ENCODE peak calls at places on chromosomes 6 and 20, in eight cellular contexts. One of them, this sample, is unnamed.

GRCh38 chr6:90135672-90136071 is 161.0 kb downstream of the BACH2 start:
- DNase-seq in Peyer's patch: no peak
- DNase-seq in adrenal gland: no peak
- DNase-seq in psoas muscle: no peak
- DNase-seq in neural progenitor cell: no peak
- DNase-seq in H9: no peak
- DNase-seq in testis: no peak
- DNase-seq in SK-N-SH: no peak
- DNase-seq in this sample: no peak

GRCh38 chr20:845226-845868 is 11.8 kb downstream of the FAM110A start:
- DNase-seq in Peyer's patch: no peak
- DNase-seq in adrenal gland: no peak
- DNase-seq in psoas muscle: no peak
- DNase-seq in neural progenitor cell: peak; percentile 31
- DNase-seq in H9: no peak
- DNase-seq in testis: no peak
- DNase-seq in SK-N-SH: no peak
- DNase-seq in this sample: no peak

GRCh38 chr6:31140643-31141042 is 1.8 kb upstream of the PSORS1C2 start:
- DNase-seq in Peyer's patch: no peak
- DNase-seq in adrenal gland: no peak
- DNase-seq in psoas muscle: peak; percentile 33
- DNase-seq in neural progenitor cell: no peak
- DNase-seq in H9: no peak
- DNase-seq in testis: no peak
- DNase-seq in SK-N-SH: no peak
- DNase-seq in this sample: no peak

GRCh38 chr6:89954721-89955148 is 60.5 kb downstream of the GJA10 start:
- DNase-seq in Peyer's patch: no peak
- DNase-seq in adrenal gland: no peak
- DNase-seq in psoas muscle: no peak
- DNase-seq in neural progenitor cell: no peak
- DNase-seq in H9: no peak
- DNase-seq in testis: no peak
- DNase-seq in SK-N-SH: no peak
- DNase-seq in this sample: no peak

GRCh38 chr20:46755483-46756417 is 46.3 kb downstream of the SLC2A10 start:
- DNase-seq in Peyer's patch: no peak
- DNase-seq in adrenal gland: no peak
- DNase-seq in psoas muscle: no peak
- DNase-seq in neural progenitor cell: no peak
- DNase-seq in H9: no peak
- DNase-seq in testis: no peak
- DNase-seq in SK-N-SH: no peak
- DNase-seq in this sample: no peak

GRCh38 chr20:2005359-2005758 is 11.5 kb upstream of the PDYN start:
- DNase-seq in Peyer's patch: no peak
- DNase-seq in adrenal gland: no peak
- DNase-seq in psoas muscle: no peak
- DNase-seq in neural progenitor cell: no peak
- DNase-seq in H9: peak; percentile 13
- DNase-seq in testis: no peak
- DNase-seq in SK-N-SH: no peak
- DNase-seq in this sample: no peak

GRCh38 chr20:58065508-58066361 is 162.7 kb downstream of the ANKRD60 start:
- DNase-seq in Peyer's patch: no peak
- DNase-seq in adrenal gland: no peak
- DNase-seq in psoas muscle: no peak
- DNase-seq in neural progenitor cell: no peak
- DNase-seq in H9: no peak
- DNase-seq in testis: no peak
- DNase-seq in SK-N-SH: no peak
- DNase-seq in this sample: no peak

GRCh38 chr6:3825851-3826581 is 23.2 kb upstream of the FAM50B start:
- DNase-seq in Peyer's patch: no peak
- DNase-seq in adrenal gland: peak; percentile 84
- DNase-seq in psoas muscle: peak; percentile 94
- DNase-seq in neural progenitor cell: no peak
- DNase-seq in H9: no peak
- DNase-seq in testis: peak; percentile 73
- DNase-seq in SK-N-SH: peak; percentile 72
- DNase-seq in this sample: no peak

GRCh38 chr6:113558966-113559365 is 298.2 kb upstream of the MARCKS start:
- DNase-seq in Peyer's patch: no peak
- DNase-seq in adrenal gland: no peak
- DNase-seq in psoas muscle: no peak
- DNase-seq in neural progenitor cell: no peak
- DNase-seq in H9: no peak
- DNase-seq in testis: no peak
- DNase-seq in SK-N-SH: no peak
- DNase-seq in this sample: no peak

GRCh38 chr20:36932476-36933426 is 18.8 kb downstream of the SAMHD1 start:
- DNase-seq in Peyer's patch: no peak
- DNase-seq in adrenal gland: no peak
- DNase-seq in psoas muscle: no peak
- DNase-seq in neural progenitor cell: no peak
- DNase-seq in H9: no peak
- DNase-seq in testis: peak; percentile 11
- DNase-seq in SK-N-SH: no peak
- DNase-seq in this sample: no peak

GRCh38 chr6:149074832-149075258 is 242.7 kb upstream of the TAB2 start:
- DNase-seq in Peyer's patch: no peak
- DNase-seq in adrenal gland: no peak
- DNase-seq in psoas muscle: no peak
- DNase-seq in neural progenitor cell: no peak
- DNase-seq in H9: no peak
- DNase-seq in testis: no peak
- DNase-seq in SK-N-SH: no peak
- DNase-seq in this sample: no peak

GRCh38 chr6:71420693-71421328 is 132.2 kb downstream of the OGFRL1 start:
- DNase-seq in Peyer's patch: peak; percentile 66
- DNase-seq in adrenal gland: peak; percentile 94
- DNase-seq in psoas muscle: peak; percentile 97
- DNase-seq in neural progenitor cell: peak; percentile 95
- DNase-seq in H9: peak; percentile 97
- DNase-seq in testis: peak; percentile 98
- DNase-seq in SK-N-SH: peak; percentile 92
- DNase-seq in this sample: peak; percentile 95

GRCh38 chr6:158853072-158853871 is 34.1 kb upstream of the EZR start:
- DNase-seq in Peyer's patch: peak; percentile 89
- DNase-seq in adrenal gland: peak; percentile 43
- DNase-seq in psoas muscle: no peak
- DNase-seq in neural progenitor cell: peak; percentile 74
- DNase-seq in H9: peak; percentile 99
- DNase-seq in testis: peak; percentile 63
- DNase-seq in SK-N-SH: no peak
- DNase-seq in this sample: peak; percentile 27

GRCh38 chr6:42512498-42513042 is 51.3 kb upstream of the UBR2 start:
- DNase-seq in Peyer's patch: no peak
- DNase-seq in adrenal gland: no peak
- DNase-seq in psoas muscle: no peak
- DNase-seq in neural progenitor cell: no peak
- DNase-seq in H9: no peak
- DNase-seq in testis: no peak
- DNase-seq in SK-N-SH: peak; percentile 44
- DNase-seq in this sample: no peak

GRCh38 chr6:42509765-42510164 is 54.1 kb upstream of the UBR2 start:
- DNase-seq in Peyer's patch: no peak
- DNase-seq in adrenal gland: no peak
- DNase-seq in psoas muscle: no peak
- DNase-seq in neural progenitor cell: no peak
- DNase-seq in H9: no peak
- DNase-seq in testis: no peak
- DNase-seq in SK-N-SH: no peak
- DNase-seq in this sample: no peak

GRCh38 chr6:42507901-42508300 is 55.9 kb upstream of the UBR2 start:
- DNase-seq in Peyer's patch: no peak
- DNase-seq in adrenal gland: no peak
- DNase-seq in psoas muscle: no peak
- DNase-seq in neural progenitor cell: no peak
- DNase-seq in H9: no peak
- DNase-seq in testis: no peak
- DNase-seq in SK-N-SH: no peak
- DNase-seq in this sample: no peak

GRCh38 chr6:42511803-42512422 is 51.9 kb upstream of the UBR2 start:
- DNase-seq in Peyer's patch: no peak
- DNase-seq in adrenal gland: no peak
- DNase-seq in psoas muscle: no peak
- DNase-seq in neural progenitor cell: no peak
- DNase-seq in H9: no peak
- DNase-seq in testis: no peak
- DNase-seq in SK-N-SH: no peak
- DNase-seq in this sample: no peak

GRCh38 chr6:42510795-42511194 is 53.0 kb upstream of the UBR2 start:
- DNase-seq in Peyer's patch: no peak
- DNase-seq in adrenal gland: no peak
- DNase-seq in psoas muscle: no peak
- DNase-seq in neural progenitor cell: no peak
- DNase-seq in H9: no peak
- DNase-seq in testis: no peak
- DNase-seq in SK-N-SH: no peak
- DNase-seq in this sample: no peak
- TF ChIP-seq CTCF in Peyer's patch: no peak
- TF ChIP-seq CTCF in adrenal gland: no peak
- TF ChIP-seq CTCF in psoas muscle: no peak
- TF ChIP-seq CTCF in neural progenitor cell: no peak
- TF ChIP-seq CTCF in H9: peak; percentile 30
- TF ChIP-seq CTCF in testis: no peak
- TF ChIP-seq CTCF in SK-N-SH: no peak
- TF ChIP-seq CTCF in this sample: no peak

DNA sequence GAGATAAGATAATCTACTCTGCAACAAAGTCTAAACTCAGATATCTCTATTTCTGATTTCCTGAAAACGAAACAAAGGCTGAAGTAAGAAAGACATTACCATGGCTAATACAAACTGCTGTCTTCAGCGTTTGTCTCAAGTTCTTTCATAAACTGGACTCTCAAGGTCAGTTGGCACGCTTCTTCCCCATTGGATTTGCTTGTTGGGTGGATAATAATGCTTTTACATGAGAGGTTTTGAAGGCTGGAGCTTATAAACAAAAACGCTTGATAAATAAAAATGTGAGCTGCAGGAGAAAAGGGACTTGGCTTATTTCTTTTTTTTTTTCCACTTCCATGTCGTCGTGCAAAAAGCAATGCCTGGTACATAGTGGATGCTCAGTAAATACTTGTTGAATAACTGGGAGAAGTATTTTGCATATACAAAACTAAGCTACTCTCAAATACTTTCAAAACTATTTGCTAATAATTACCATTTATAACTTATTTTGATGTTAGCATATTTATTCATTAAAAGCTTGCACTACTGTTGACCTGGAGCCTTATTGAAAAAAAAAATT is 65.7 kb upstream of the EEF1A1 start:
- DNase-seq in Peyer's patch: no peak
- DNase-seq in adrenal gland: peak; percentile 33
- DNase-seq in psoas muscle: no peak
- DNase-seq in neural progenitor cell: no peak
- DNase-seq in H9: no peak
- DNase-seq in testis: peak; percentile 82
- DNase-seq in SK-N-SH: no peak
- DNase-seq in this sample: no peak
- H3K27ac ChIP-seq in Peyer's patch: peak overlapping the region; percentile 88
- H3K27ac ChIP-seq in adrenal gland: peak overlapping the region; percentile 98
- H3K27ac ChIP-seq in psoas muscle: peak overlapping the region; percentile 67
- H3K27ac ChIP-seq in neural progenitor cell: no peak overlapping the region
- H3K27ac ChIP-seq in H9: peak overlapping the region; percentile 99
- H3K27ac ChIP-seq in testis: peak overlapping the region; percentile 95
- H3K27ac ChIP-seq in SK-N-SH: peak overlapping the region; percentile 55
- H3K27ac ChIP-seq in this sample: no peak overlapping the region

GRCh38 chr20:32636278-32636677 is 37.5 kb downstream of the C20orf203 start:
- DNase-seq in Peyer's patch: no peak
- DNase-seq in adrenal gland: no peak
- DNase-seq in psoas muscle: no peak
- DNase-seq in neural progenitor cell: no peak
- DNase-seq in H9: no peak
- DNase-seq in testis: peak; percentile 67
- DNase-seq in SK-N-SH: no peak
- DNase-seq in this sample: peak; percentile 52

GRCh38 chr20:32635764-32636163 is 38.0 kb downstream of the C20orf203 start:
- DNase-seq in Peyer's patch: no peak
- DNase-seq in adrenal gland: no peak
- DNase-seq in psoas muscle: no peak
- DNase-seq in neural progenitor cell: no peak
- DNase-seq in H9: no peak
- DNase-seq in testis: no peak
- DNase-seq in SK-N-SH: no peak
- DNase-seq in this sample: no peak

GRCh38 chr20:32637311-32637710 is 36.4 kb downstream of the C20orf203 start:
- DNase-seq in Peyer's patch: no peak
- DNase-seq in adrenal gland: no peak
- DNase-seq in psoas muscle: no peak
- DNase-seq in neural progenitor cell: no peak
- DNase-seq in H9: no peak
- DNase-seq in testis: no peak
- DNase-seq in SK-N-SH: no peak
- DNase-seq in this sample: no peak

GRCh38 chr20:32637738-32638137 is 36.0 kb downstream of the C20orf203 start:
- DNase-seq in Peyer's patch: no peak
- DNase-seq in adrenal gland: no peak
- DNase-seq in psoas muscle: no peak
- DNase-seq in neural progenitor cell: no peak
- DNase-seq in H9: no peak
- DNase-seq in testis: no peak
- DNase-seq in SK-N-SH: no peak
- DNase-seq in this sample: no peak

DNA sequence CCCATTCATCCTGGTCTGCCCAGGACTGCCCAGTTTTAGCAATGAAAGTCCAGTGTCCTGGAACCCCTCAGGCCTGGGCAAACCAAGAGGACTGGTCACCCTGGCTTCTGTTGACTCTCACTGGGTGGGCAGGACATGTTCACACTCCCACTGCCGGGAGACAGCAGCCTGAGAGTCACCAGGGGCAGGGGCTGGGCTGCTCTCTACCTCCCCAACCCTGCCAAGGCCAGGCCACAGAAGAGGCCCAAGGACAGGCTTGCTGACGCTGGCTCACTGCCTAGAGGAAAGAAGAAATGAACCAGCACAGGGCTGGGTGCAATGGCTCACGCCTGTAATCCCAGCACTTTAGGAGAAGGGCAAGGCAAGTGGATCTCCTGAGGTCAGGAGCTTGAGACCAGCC is 36.9 kb downstream of the C20orf203 start:
- DNase-seq in Peyer's patch: no peak
- DNase-seq in adrenal gland: no peak
- DNase-seq in psoas muscle: no peak
- DNase-seq in neural progenitor cell: no peak
- DNase-seq in H9: no peak
- DNase-seq in testis: peak; percentile 80
- DNase-seq in SK-N-SH: no peak
- DNase-seq in this sample: no peak
- TF ChIP-seq CTCF in Peyer's patch: no peak
- TF ChIP-seq CTCF in adrenal gland: no peak
- TF ChIP-seq CTCF in psoas muscle: no peak
- TF ChIP-seq CTCF in neural progenitor cell: no peak
- TF ChIP-seq CTCF in H9: no peak
- TF ChIP-seq CTCF in testis: no peak
- TF ChIP-seq CTCF in SK-N-SH: no peak
- TF ChIP-seq CTCF in this sample: no peak

DNA sequence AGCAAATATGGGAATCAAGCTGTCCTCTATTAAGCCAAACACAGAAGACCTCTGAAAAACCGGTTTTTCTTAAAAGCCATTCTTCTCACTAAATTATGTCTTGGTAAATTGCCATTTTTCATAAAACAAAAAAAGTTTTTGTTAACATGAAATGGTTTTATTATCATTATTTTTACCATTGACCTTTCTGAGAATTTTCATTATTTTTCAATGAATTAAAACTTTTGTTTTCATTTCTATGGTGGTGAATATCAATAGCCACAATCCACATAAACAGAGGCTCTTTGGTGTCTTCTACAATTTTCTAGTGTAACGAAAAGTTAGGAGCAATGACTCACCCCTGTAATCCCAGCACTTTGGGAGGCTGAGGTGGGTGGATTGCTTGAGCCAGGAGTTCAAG is 2.1 kb downstream of the SF3B5 start:
- DNase-seq in Peyer's patch: no peak
- DNase-seq in adrenal gland: no peak
- DNase-seq in psoas muscle: no peak
- DNase-seq in neural progenitor cell: no peak
- DNase-seq in H9: no peak
- DNase-seq in testis: no peak
- DNase-seq in SK-N-SH: no peak
- DNase-seq in this sample: no peak
- H3K27ac ChIP-seq in Peyer's patch: no peak overlapping the region
- H3K27ac ChIP-seq in adrenal gland: no peak overlapping the region
- H3K27ac ChIP-seq in psoas muscle: no peak overlapping the region
- H3K27ac ChIP-seq in neural progenitor cell: no peak overlapping the region
- H3K27ac ChIP-seq in H9: no peak overlapping the region
- H3K27ac ChIP-seq in testis: no peak overlapping the region
- H3K27ac ChIP-seq in SK-N-SH: no peak overlapping the region
- H3K27ac ChIP-seq in this sample: no peak overlapping the region